ENCODE peak calls at places on chromosome 3, in six cellular contexts. C, J, A, R, D and B are unnamed samples.

GRCh38 chr3:63168179-63168578 is 109.9 kb upstream of the SYNPR start:
- DNase-seq in R (no peak), D (no peak), A (no peak), C (no peak), J (no peak), B (no peak)

GRCh38 chr3:17041009-17041408 is 156.3 kb downstream of the PLCL2 start:
- DNase-seq in J (no peak), C (no peak), A (no peak), R (no peak), D (no peak), B (no peak)

GRCh38 chr3:51378075-51378474 is 7.0 kb upstream of the MANF start:
- DNase-seq in R (no peak), A (no peak), J (no peak), D (no peak), C (no peak), B (no peak)

GRCh38 chr3:110311526-110311925 is 760.1 kb upstream of the NECTIN3 start:
- DNase-seq in A (no peak), J (no peak), D (no peak), R (no peak), C (no peak), B (no peak)

GRCh38 chr3:16513141-16514020 is at the start of gene RFTN1:
- DNase-seq in C (peak), R (no peak), J (peak), D (no peak), A (peak), B (peak)

GRCh38 chr3:32456429-32457130 is 46.1 kb downstream of the CMTM6 start:
- DNase-seq in J (no peak), D (no peak), C (no peak), A (no peak), R (no peak), B (no peak)

GRCh38 chr3:188972313-188972712 is 199.5 kb upstream of the TPRG1 start:
- DNase-seq in J (no peak), R (no peak), A (no peak), C (no peak), D (no peak), B (no peak)

GRCh38 chr3:128357538-128357937 is 109.2 kb downstream of the DNAJB8 start:
- DNase-seq in J (no peak), R (no peak), C (no peak), D (no peak), A (no peak), B (peak)

GRCh38 chr3:4641863-4642262 is 148.7 kb downstream of the ITPR1 start:
- DNase-seq in D (no peak), C (no peak), R (no peak), J (no peak), A (no peak), B (no peak)

GRCh38 chr3:4644954-4645353 is 151.8 kb downstream of the ITPR1 start:
- DNase-seq in C (no peak), R (no peak), J (peak), A (no peak), D (no peak), B (no peak)

GRCh38 chr3:4645468-4645867 is 152.3 kb downstream of the ITPR1 start:
- DNase-seq in J (no peak), R (no peak), D (no peak), A (no peak), C (no peak), B (no peak)

GRCh38 chr3:4643904-4644547 is 150.9 kb downstream of the ITPR1 start:
- DNase-seq in R (no peak), A (no peak), D (no peak), J (no peak), C (no peak), B (no peak)

DNA sequence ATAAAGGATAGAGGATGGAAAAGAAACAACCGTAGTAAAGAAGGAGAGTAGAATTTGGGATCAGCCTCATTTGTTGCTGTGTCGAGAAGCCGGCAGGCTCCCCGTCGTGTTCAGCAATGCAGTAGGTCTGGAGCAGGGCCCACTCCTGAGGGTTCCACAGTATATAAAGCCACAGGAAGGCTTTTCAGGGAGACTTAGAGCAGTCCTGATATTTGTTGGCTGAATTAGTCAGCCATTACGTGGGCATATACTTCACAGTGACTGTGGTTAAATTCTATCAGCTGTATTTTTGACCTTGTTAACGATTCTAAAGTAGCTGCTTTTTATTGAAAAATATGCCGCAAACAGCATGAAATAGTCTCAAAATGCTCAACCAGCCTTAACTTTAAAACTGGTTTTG is 149.5 kb downstream of the ITPR1 start:
- DNase-seq in R (no peak), C (no peak), D (no peak), A (no peak), J (no peak), B (no peak)
- TF ChIP-seq CTCF in R (no peak), C (no peak), D (no peak), A (no peak), J (no peak), B (no peak)

DNA sequence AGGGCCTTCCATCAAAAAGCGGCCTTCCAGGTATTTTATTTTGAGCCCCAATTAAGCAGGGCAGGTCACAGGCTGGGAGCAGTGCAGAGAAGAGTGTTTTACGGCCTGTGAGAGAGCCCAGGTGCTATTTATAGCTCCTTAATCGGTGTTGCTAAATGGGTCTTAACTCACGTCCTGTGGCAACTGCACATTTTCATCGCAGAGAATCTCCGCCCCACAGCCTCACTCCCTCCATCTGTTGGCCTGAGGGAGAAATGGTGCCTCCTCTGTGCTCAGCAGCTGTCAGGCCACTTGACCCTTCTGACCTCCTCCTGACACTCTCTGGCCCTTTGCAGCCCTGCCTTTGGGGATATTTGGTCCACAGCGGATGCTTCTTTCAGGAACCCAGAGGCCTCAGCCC is 58.6 kb downstream of the SPSB4 start:
- DNase-seq in R (no peak), A (no peak), D (no peak), C (no peak), J (no peak), B (no peak)
- TF ChIP-seq CTCF in R (no peak), A (no peak), D (no peak), C (no peak), J (no peak), B (no peak)

GRCh38 chr3:152961323-152961722 is 126.4 kb downstream of the P2RY1 start:
- DNase-seq in C (no peak), A (no peak), J (peak), R (no peak), D (peak), B (no peak)
- TF ChIP-seq CTCF in C (peak), A (peak), J (peak), R (no peak), D (peak), B (no peak)

DNA sequence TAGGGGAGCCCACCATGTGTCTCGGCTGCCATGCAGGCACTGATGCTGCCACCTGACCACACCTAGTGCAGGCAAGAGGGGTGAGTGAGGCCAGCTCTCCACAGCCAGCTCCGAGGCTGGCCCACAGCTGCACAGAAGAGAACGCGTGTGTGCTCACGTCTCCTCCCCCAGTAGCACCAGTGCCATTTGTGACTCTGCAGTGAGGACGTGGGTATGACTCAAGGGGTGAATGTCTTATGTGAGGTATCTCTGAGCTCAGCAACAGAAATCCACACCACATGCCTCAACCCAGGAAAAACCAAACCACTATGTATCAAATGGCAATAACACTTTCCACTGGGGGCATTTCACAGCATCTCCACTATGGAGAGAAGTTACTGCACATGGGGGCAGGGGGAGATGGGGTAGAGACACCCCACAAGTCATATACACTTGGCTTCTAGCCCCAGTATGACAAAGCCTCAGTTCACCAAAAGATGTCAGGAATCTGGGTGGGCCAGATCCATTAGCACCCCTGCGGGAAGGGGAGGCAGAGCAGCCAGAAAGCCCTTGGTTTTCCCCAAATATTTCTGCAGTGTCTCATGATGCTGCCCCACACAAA is 87.6 kb downstream of the LRIG1 start:
- DNase-seq in C (no peak), J (peak), A (no peak), R (no peak), D (no peak), B (no peak)
- TF ChIP-seq CTCF in C (no peak), J (peak), A (no peak), R (no peak), D (no peak), B (no peak)

DNA sequence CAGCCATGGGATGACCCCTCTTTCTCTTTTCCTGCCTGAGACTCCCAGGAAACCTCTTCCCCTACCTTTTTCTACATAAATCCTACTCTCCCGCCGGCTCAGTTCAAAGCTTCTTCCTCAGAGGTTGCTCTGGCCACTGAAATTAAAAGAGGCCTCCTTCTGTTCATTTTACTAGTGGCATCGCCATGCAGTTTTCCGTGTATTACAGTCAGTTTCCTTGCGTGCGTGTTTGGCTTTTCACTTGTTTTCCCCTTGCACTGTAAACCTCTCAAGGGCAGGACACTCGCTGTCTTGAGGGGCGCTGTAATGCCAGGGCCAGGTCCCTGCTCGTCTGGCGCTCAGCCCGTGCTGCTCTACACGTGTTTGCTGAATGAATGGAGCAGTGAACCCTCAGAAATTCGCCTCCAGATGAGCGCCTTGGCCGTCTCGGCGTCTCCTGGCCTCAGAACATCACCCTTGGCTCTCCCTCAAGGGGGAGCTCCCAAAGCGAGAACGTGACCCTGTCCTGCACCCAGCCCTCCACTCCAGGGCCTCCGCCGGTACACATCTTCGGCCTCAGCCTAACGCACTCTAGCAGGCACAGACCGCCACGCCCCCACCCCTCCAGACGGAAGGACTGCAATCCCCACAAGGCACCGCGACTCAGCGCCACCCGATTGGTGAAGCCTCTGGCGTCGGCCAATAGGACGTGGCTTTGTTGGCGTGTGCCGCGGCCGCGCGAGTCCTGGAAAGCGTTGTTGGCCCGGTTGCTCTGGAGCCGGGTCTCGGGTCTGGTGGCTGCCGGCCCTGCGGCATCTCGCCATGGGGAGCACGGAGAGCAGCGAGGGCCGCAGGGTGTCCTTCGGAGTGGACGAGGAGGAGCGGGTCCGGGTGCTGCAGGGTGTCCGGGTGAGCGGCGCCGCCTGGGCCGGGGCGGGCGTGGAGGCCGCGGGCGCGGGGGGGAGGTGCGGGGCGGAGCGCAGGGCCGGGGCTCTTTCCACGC is at the start of gene CHCHD6:
- DNase-seq in D (peak), C (peak), A (peak), R (peak), J (peak), B (peak)
- TF ChIP-seq CTCF in D (no peak), C (no peak), A (no peak), R (no peak), J (no peak), B (no peak)

GRCh38 chr3:123015596-123015995 is 12.0 kb downstream of the SEMA5B start:
- DNase-seq in D (no peak), J (no peak), R (no peak), A (no peak), C (no peak), B (no peak)
- TF ChIP-seq CTCF in D (no peak), J (no peak), R (no peak), A (no peak), C (no peak), B (no peak)

GRCh38 chr3:134037168-134037567 is 7.4 kb upstream of the SLCO2A1 start:
- DNase-seq in C (no peak), J (no peak), A (no peak), D (no peak), R (no peak), B (no peak)

GRCh38 chr3:134038716-134039115 is 9.0 kb upstream of the SLCO2A1 start:
- DNase-seq in D (no peak), C (no peak), J (no peak), A (no peak), R (no peak), B (no peak)

GRCh38 chr3:134040066-134040465 is 10.3 kb upstream of the SLCO2A1 start:
- DNase-seq in J (no peak), A (no peak), D (no peak), C (no peak), R (no peak), B (no peak)

GRCh38 chr3:134038071-134038491 is 8.4 kb upstream of the SLCO2A1 start:
- DNase-seq in J (no peak), C (no peak), A (no peak), D (no peak), R (no peak), B (no peak)

DNA sequence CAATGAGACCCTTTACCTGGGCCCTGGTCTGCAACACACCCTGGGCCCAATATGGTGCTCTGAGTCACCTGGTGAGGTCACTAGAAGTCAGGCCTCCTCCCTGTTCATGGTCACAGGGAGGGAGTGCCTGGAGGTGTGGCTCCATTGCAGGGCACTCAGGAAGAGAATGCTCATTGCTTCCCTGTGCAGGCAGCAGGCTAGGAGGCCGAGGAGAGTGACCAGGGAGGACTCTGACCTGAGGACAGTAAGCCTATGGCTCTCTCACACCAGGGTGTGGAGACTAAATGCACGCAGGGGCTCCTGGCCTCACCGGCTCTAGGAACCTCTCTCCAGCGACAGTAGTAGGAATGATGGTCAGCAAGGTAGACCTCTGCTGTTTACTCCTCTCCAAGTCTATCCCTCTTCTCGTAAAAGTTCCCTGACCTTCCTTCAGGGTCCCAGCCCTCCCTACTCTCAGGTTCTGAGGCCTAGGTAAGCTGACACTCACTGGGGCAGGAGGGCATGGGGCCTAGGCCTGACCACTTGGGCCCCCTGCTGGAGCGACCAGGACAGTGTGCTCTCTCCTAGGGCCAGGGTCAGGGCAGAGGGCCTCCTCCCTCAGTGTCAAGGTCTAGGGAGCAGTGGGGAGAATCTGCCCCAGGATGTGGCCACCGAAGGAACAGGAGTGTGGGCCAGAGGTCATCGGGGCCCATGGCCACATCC is 9.6 kb upstream of the SLCO2A1 start:
- DNase-seq in A (peak), C (no peak), D (no peak), J (no peak), R (no peak), B (no peak)
- TF ChIP-seq CTCF in A (no peak), C (no peak), D (no peak), J (peak), R (no peak), B (no peak)

DNA sequence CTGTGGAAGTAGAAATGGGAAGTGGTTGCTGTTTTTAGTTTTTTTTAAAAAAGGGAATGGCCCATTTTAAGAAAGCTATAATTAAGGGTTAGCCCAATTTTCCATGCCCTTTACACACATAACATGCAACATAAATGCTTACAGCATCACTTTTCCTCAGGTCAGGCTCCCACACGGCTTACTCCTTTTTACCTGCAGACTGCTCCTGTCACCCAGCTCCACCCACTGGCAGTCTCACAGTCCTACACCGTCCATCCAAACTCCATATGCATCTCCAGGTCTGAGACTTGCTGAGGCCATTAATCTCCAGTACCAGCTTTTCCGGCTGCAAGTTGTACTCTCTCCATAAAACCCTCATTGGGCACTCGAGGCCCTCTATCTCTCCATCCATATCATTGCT is 19.7 kb downstream of the MORC1 start:
- DNase-seq in C (no peak), J (no peak), D (peak), R (no peak), A (peak), B (no peak)
- TF ChIP-seq CTCF in C (peak), J (no peak), D (peak), R (no peak), A (peak), B (no peak)